ENCODE peak calls at places on chromosomes 16 and 17, in eight cellular contexts. N is RCC 7860; W is iris pigment epithelial cell; M is T-helper 2 cell treated with Interferon-gamma antibody and Interleukin-4, amounts not matched to agents 5 μg/mL and 100 μg/mL, for 36 hours; B is NCI-H1092; R is non-pigmented ciliary epithelial cell; K is EH; O is activated CD4-positive, CD25-positive, alpha-beta regulatory T cell treated with anti-CD3 and anti-CD28 coated beads, Interleukin-2, amount 50 U/mL, for 16 hours. Y is an unnamed sample.

GRCh38 chr17:16933317-16934132 is 38.4 kb downstream of the TNFRSF13B start:
- DNase-seq in O (no peak), B (no peak), N (no peak), M (no peak), R (no peak), K (no peak), W (no peak), Y (peak; percentile 40)

GRCh38 chr17:61770752-61771533 is 92.4 kb downstream of the BRIP1 start:
- DNase-seq in O (no peak), N (no peak), M (no peak), K (peak; percentile 89), W (peak; percentile 89), B (no peak), R (peak; percentile 47), Y (peak; percentile 40)

GRCh38 chr16:57988929-57989328 is 11.5 kb downstream of the ZNF319 start:
- DNase-seq in K (no peak), W (no peak), B (no peak), R (no peak), M (no peak), N (no peak), O (no peak), Y (no peak)

GRCh38 chr16:705748-706188 is at the start of gene FBXL16:
- DNase-seq in M (no peak), W (no peak), N (no peak), O (no peak), R (no peak), B (peak; percentile 62), K (no peak), Y (no peak)

GRCh38 chr16:84243732-84244131 is 3.9 kb upstream of the KCNG4 start:
- DNase-seq in W (no peak), B (no peak), R (no peak), M (no peak), K (no peak), N (no peak), O (no peak), Y (no peak)

GRCh38 chr16:3650631-3651265 is 3.7 kb upstream of the DNASE1 start:
- DNase-seq in K (no peak), O (no peak), R (no peak), M (no peak), W (no peak), N (no peak), B (no peak), Y (no peak)

GRCh38 chr17:43701318-43701743 is 39.6 kb upstream of the MEOX1 start:
- DNase-seq in B (no peak), W (peak; percentile 91), K (peak; percentile 78), N (peak; percentile 95), R (peak; percentile 76), O (no peak), M (peak; percentile 77), Y (peak; percentile 92)

GRCh38 chr17:35590249-35590824 is 3.2 kb downstream of the AP2B1 start:
- DNase-seq in M (no peak), R (no peak), O (no peak), W (no peak), N (no peak), K (no peak), B (no peak), Y (no peak)

GRCh38 chr16:85988723-85989313 is 89.9 kb downstream of the IRF8 start:
- DNase-seq in M (peak; percentile 17), R (no peak), K (no peak), N (no peak), B (no peak), W (no peak), O (no peak), Y (no peak)

GRCh38 chr16:89093602-89094251 is at the start of gene ACSF3:
- DNase-seq in R (no peak), W (peak; percentile 53), K (peak; percentile 63), B (peak; percentile 35), N (no peak), M (peak; percentile 67), O (peak; percentile 37), Y (peak; percentile 61)

GRCh38 chr16:75252946-75253911 is 1.8 kb upstream of the BCAR1 start:
- DNase-seq in O (no peak), W (peak; percentile 75), B (no peak), R (no peak), M (no peak), N (no peak), K (peak; percentile 98), Y (no peak)

GRCh38 chr16:606656-607307 is 16.9 kb downstream of the RAB40C start:
- DNase-seq in N (no peak), W (no peak), R (no peak), M (no peak), K (no peak), O (no peak), B (no peak), Y (no peak)

Y was measured in RPMI7951.